ENCODE peak calls at places on chromosomes 12 and 14, in nine cellular contexts. J is tibial artery, E is right lobe of liver, Y is type B pancreatic cell, W is neural crest cell, B is astrocyte of the cerebellum, S is mucosa of descending colon, R is cardiac muscle cell, G is stomach. F is an unnamed sample.

GRCh38 chr12:116159175-116159574 is 118.3 kb downstream of the MED13L start:
- DNase-seq in W (no peak), Y (no peak), G (no peak), R (peak), S (no peak), E (no peak), J (no peak), B (peak), F (no peak)

GRCh38 chr14:90714811-90715210 is 101.4 kb downstream of the TTC7B start:
- DNase-seq in R (no peak), B (no peak), Y (no peak), W (no peak), J (no peak), S (no peak), G (no peak), E (no peak), F (no peak)

GRCh38 chr12:57166971-57167371 is 19.6 kb upstream of the LRP1-AS start:
- DNase-seq in E (no peak), Y (no peak), J (no peak), W (no peak), R (no peak), G (no peak), S (no peak), B (no peak), F (no peak)

GRCh38 chr12:51591020-51591901 is at the start of gene SCN8A:
- DNase-seq in W (peak), R (peak), G (peak), E (peak), J (no peak), Y (peak), B (no peak), S (peak), F (peak)

GRCh38 chr14:59727073-59727661 is 143.4 kb downstream of the RTN1 start:
- DNase-seq in R (no peak), E (no peak), B (no peak), Y (no peak), S (no peak), G (no peak), J (no peak), W (no peak), F (no peak)

GRCh38 chr12:58916891-58917570 is 3.3 kb downstream of the LRIG3 start:
- DNase-seq in E (no peak), J (no peak), Y (no peak), B (peak), G (no peak), W (no peak), S (no peak), R (no peak), F (peak)

GRCh38 chr14:55221968-55222367 is 30.6 kb upstream of the DLGAP5 start:
- DNase-seq in G (no peak), Y (no peak), B (no peak), S (no peak), E (no peak), R (no peak), J (no peak), W (no peak), F (no peak)

GRCh38 chr14:104603623-104604401 is 760 bp downstream of the TMEM179 start:
- DNase-seq in G (no peak), W (no peak), Y (no peak), E (no peak), S (no peak), J (peak), R (no peak), B (no peak), F (no peak)

GRCh38 chr14:73761621-73762355 is 47.6 kb upstream of the PNMA1 start:
- DNase-seq in E (no peak), Y (no peak), R (no peak), B (no peak), S (no peak), W (no peak), G (no peak), J (no peak), F (no peak)

GRCh38 chr12:113103756-113104450 is 31.7 kb downstream of the RASAL1 start:
- DNase-seq in B (no peak), W (no peak), J (no peak), E (no peak), S (peak), G (peak), Y (no peak), R (peak), F (peak)

GRCh38 chr14:78509516-78509915 is 339.3 kb downstream of the NRXN3 start:
- DNase-seq in E (no peak), J (no peak), S (no peak), W (no peak), Y (no peak), B (no peak), R (no peak), G (no peak), F (no peak)

GRCh38 chr14:80987235-80988032 is 32.0 kb downstream of the TSHR start:
- DNase-seq in W (peak), Y (no peak), E (no peak), R (peak), G (peak), S (peak), B (peak), J (peak), F (peak)

GRCh38 chr12:28189774-28190320 is 409 bp upstream of the CCDC91 start:
- DNase-seq in G (no peak), W (no peak), J (no peak), S (no peak), R (no peak), E (no peak), B (no peak), Y (no peak), F (no peak)

GRCh38 chr14:55130194-55130550 is 1.1 kb downstream of the LGALS3 start:
- DNase-seq in B (no peak), G (peak), W (no peak), R (no peak), J (no peak), Y (no peak), E (no peak), S (no peak), F (no peak)

GRCh38 chr12:98149270-98149669 is 366.1 kb upstream of the TMPO start:
- DNase-seq in W (no peak), E (no peak), S (no peak), G (no peak), J (no peak), B (no peak), Y (no peak), R (no peak), F (no peak)

GRCh38 chr12:82625523-82625922 is 61.2 kb upstream of the TMTC2 start:
- DNase-seq in Y (no peak), E (no peak), R (no peak), G (no peak), S (no peak), J (no peak), B (no peak), W (no peak), F (no peak)

GRCh38 chr12:68440068-68440581 is 108.0 kb upstream of the MDM1 start:
- DNase-seq in R (no peak), S (no peak), E (no peak), B (no peak), G (no peak), W (no peak), J (no peak), Y (no peak), F (no peak)

GRCh38 chr14:84390010-84390409 is 1139.9 kb upstream of the FLRT2 start:
- DNase-seq in R (no peak), W (no peak), B (peak), Y (no peak), G (no peak), J (no peak), E (no peak), S (no peak), F (no peak)

GRCh38 chr14:69056389-69056788 is 77.3 kb upstream of the ACTN1 start:
- DNase-seq in Y (no peak), E (no peak), R (no peak), W (no peak), G (no peak), S (no peak), B (no peak), J (no peak), F (no peak)

GRCh38 chr12:47882796-47883546 is 21.8 kb downstream of the VDR start:
- DNase-seq in B (no peak), J (no peak), E (no peak), S (peak), G (peak), R (no peak), W (no peak), Y (no peak), F (no peak)

GRCh38 chr12:50568338-50569155 is 63.8 kb downstream of the DIP2B start:
- DNase-seq in J (no peak), W (no peak), S (no peak), E (no peak), Y (no peak), R (no peak), B (no peak), G (no peak), F (no peak)

GRCh38 chr12:95815635-95816212 is 25.2 kb upstream of the NTN4 start:
- DNase-seq in G (no peak), W (no peak), Y (no peak), S (no peak), B (no peak), E (no peak), J (no peak), R (no peak), F (no peak)

GRCh38 chr12:587551-588322 is 75.5 kb downstream of the NINJ2 start:
- DNase-seq in B (no peak), E (no peak), J (no peak), W (no peak), R (no peak), G (no peak), Y (no peak), S (no peak), F (no peak)

GRCh38 chr12:42741771-42742510 is 152.4 kb upstream of the PRICKLE1 start:
- DNase-seq in Y (no peak), J (no peak), B (no peak), R (peak), E (no peak), W (no peak), G (no peak), S (no peak), F (no peak)

GRCh38 chr12:95859344-95859816 is 628 bp downstream of the SNRPF start:
- DNase-seq in B (no peak), R (peak), G (no peak), Y (no peak), E (no peak), J (no peak), S (no peak), W (no peak), F (no peak)

GRCh38 chr12:132363661-132364347 is 34.4 kb upstream of the GALNT9 start:
- DNase-seq in J (no peak), B (no peak), Y (no peak), S (no peak), G (no peak), E (peak), R (no peak), W (no peak), F (peak)

GRCh38 chr14:81529391-81529790 is 4.3 kb downstream of the SEL1L start:
- DNase-seq in B (no peak), Y (no peak), J (no peak), S (no peak), R (no peak), W (no peak), G (no peak), E (no peak), F (no peak)

GRCh38 chr12:113475451-113476085 is 3.9 kb upstream of the LHX5 start:
- DNase-seq in B (no peak), S (no peak), Y (no peak), W (no peak), G (no peak), J (no peak), R (no peak), E (no peak), F (no peak)

GRCh38 chr14:42804146-42804545 is 1197.5 kb downstream of the LRFN5 start:
- DNase-seq in W (no peak), J (no peak), E (no peak), Y (no peak), R (no peak), G (no peak), B (no peak), S (no peak), F (no peak)

GRCh38 chr14:99131632-99132271 is 140.2 kb downstream of the BCL11B start:
- DNase-seq in W (no peak), S (no peak), B (no peak), E (no peak), J (peak), G (peak), R (no peak), Y (no peak), F (no peak)

GRCh38 chr14:99134333-99135046 is 137.5 kb downstream of the BCL11B start:
- DNase-seq in Y (peak), J (peak), G (peak), W (no peak), R (no peak), B (no peak), S (no peak), E (no peak), F (no peak)

GRCh38 chr14:99136047-99136400 is 136.0 kb downstream of the BCL11B start:
- DNase-seq in Y (peak), W (no peak), J (peak), B (no peak), R (no peak), E (no peak), G (peak), S (no peak), F (no peak)

GRCh38 chr14:99132821-99133562 is 139.0 kb downstream of the BCL11B start:
- DNase-seq in S (no peak), J (peak), E (no peak), B (no peak), G (peak), W (no peak), R (no peak), Y (no peak), F (no peak)

DNA sequence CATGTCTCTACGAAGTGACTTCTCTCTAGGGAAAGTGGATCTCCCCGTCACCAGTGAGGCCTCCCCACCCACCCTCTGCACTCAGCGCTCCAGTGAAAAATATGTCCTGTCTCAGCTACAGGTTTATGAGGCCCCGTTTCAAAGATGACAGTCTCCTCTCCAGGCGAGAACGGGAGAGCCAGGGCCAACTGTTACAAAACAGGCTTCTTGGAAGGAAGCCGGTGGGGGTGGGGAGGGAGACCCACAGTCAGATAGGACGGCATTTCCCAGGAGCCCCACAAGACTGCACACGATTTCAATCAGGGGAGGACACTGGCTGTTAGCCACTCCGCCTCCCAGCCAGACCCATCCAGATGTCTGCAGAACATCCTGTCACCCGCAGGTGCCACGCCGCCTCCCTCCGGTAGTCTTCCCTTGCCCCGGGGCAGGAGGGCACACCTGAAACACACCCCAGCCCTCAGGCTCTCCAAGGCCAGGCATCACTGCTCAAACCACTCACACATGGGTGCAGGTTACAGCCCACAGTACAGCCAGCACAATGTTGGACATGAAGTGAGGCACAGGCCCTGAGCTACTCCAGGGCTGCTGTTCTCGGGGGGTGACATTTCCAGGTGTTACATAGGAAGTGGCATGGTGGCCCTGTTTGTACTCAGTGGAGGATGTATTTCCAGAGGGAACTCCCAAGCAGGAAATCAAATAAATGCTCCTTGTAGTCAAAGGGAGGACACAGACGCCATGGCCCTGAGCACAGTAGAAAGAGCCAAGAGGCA is 138.2 kb downstream of the BCL11B start:
- DNase-seq in W (no peak), R (no peak), B (no peak), G (peak), S (no peak), Y (no peak), E (no peak), J (peak), F (no peak)
- TF ChIP-seq CTCF in W (no peak), R (no peak), B (no peak), G (no peak), S (no peak), Y (no peak), E (no peak), J (no peak), F (no peak)

DNA sequence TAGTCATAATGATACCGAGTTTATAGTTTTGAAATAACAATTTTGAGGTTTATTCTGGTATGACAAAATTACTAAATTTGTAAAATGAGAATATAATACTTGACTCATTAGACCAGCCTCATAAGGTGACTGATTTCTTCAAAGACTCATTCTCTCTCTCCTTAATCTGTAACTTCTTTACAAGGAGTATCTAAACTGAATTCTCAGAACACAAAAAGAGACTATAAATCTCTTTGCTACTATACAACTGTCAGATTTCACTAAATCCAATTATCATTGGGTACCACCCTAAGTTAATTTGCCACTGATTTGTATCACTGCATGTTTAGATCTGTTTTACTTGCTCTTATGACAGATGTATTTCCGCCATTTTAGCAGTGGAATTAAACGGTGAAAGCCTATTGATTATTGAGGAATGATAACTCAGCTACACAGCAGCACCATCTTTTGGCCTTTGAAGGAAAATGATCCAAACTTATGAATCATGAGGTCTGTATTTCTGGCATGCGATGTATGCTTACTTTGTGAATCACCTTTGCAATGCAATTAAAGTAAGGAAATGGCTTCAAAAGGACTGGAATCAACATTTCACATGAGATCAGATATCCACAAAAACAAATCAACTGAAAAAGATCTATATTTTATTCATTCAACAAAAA is 161.2 kb downstream of the RERGL start:
- DNase-seq in E (no peak), G (no peak), R (no peak), Y (no peak), S (no peak), J (no peak), W (no peak), B (peak), F (no peak)
- TF ChIP-seq CTCF in E (no peak), G (no peak), R (no peak), Y (no peak), S (no peak), J (no peak), W (peak), B (peak), F (no peak)

DNA sequence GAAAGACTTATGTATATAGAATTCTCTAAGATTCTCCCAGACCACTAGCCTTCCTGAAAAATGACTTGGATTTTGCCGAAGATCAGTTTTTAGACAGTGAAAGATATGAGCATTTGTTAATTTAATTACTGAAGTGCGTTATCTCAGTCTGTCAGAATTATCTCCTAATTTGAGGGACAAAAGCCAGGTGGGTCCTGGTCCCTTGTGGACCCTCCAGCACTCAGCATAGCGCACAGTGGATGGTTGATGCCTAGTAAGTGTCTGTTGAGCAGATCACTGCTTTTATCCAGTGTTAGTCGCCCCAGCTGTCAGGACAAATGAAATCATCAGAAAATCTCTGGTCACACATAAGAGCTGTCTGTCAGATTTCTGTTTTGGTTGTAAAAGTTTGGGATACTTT is 80.4 kb downstream of the EML1 start:
- DNase-seq in J (no peak), R (no peak), B (no peak), E (no peak), G (no peak), W (no peak), Y (no peak), S (no peak), F (no peak)
- TF ChIP-seq CTCF in J (no peak), R (no peak), B (no peak), E (no peak), G (no peak), W (no peak), Y (no peak), S (no peak), F (no peak)

DNA sequence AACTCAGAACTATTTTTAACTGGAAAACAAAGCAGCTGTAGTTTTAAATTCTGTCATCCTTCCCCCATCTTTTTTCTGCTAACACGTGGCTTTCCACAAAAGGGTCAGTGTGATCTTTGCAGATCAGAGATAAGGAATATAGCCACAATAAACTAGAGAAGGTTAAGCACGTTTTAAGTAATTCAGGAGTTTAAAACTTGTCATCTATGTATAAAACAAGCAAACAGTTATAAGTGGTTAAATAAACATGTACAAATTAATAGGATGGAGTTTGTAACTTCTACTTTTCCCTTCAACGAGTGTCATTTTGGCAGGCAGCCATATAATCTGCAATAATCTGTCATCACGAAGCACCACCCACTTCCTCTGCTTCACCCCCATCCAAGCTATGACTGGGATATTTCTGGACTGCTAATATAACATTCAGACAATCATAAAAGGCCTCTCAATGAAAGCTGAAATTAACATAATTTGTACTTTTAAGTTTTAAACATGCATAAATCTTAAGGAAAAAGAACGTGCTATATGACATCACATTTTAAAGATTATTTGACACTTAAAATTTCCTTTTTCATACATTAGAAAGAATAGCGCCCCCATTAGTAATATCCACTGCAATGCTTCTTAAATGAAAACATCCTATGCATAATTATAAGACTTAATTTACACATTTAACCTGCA is 15.2 kb downstream of the TAOK3 start:
- DNase-seq in B (no peak), G (no peak), Y (no peak), W (no peak), S (no peak), R (no peak), J (peak), E (no peak), F (no peak)
- TF ChIP-seq CTCF in B (no peak), G (no peak), Y (peak), W (peak), S (no peak), R (no peak), J (no peak), E (no peak), F (no peak)

DNA sequence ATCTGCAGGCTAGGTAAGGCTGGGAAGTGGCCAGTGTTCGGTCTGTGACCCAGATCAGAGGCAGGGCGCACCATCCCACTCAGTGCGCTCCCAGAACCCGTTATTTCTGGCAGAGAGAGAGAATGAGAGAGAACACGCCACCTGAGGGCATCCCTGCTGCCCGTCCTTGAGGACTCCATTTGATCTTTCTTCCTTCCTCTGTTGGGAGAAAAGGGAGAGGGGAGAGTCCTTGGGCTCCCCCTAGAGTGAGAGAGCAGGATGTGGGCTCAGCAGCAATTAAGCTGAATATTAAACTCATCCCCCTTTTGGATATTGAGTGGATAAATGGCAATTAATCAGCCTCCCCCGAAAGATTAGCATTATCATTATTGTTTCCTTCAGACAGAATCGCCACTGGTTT is 70.6 kb downstream of the IFT43 start:
- DNase-seq in W (no peak), R (no peak), B (no peak), J (no peak), Y (no peak), E (no peak), G (no peak), S (no peak), F (no peak)
- TF ChIP-seq CTCF in W (peak), R (peak), B (peak), J (no peak), Y (peak), E (peak), G (no peak), S (no peak), F (no peak)

F was measured in nephron progenitor cell.